ENCODE peak calls at places on chromosomes 3 and 15, in nine cellular contexts. One of them, this sample, is unnamed. For H3K9me3, the result is how much of the 10 kb centered on the place peaks cover.

GRCh38 chr3:52244061-52244628 is 1.4 kb upstream of the PPM1M start:
- DNase-seq in IMR-90: peak
- DNase-seq in endothelial cell of umbilical vein: peak
- DNase-seq in fibroblast of lung: peak
- DNase-seq in colonic mucosa: no peak
- DNase-seq in H1: no peak
- DNase-seq in astrocyte: no peak
- DNase-seq in mammary epithelial cell: peak
- DNase-seq in endodermal cell: no peak
- DNase-seq in this sample: peak

GRCh38 chr3:53083496-53083895 is 37.6 kb upstream of the SFMBT1 start:
- DNase-seq in colonic mucosa: no peak
- DNase-seq in astrocyte: peak
- DNase-seq in mammary epithelial cell: no peak
- DNase-seq in fibroblast of lung: peak
- DNase-seq in H1: no peak
- DNase-seq in IMR-90: peak
- DNase-seq in endodermal cell: no peak
- DNase-seq in endothelial cell of umbilical vein: no peak
- DNase-seq in this sample: peak

GRCh38 chr3:197613187-197613586 is 57.4 kb upstream of the BDH1 start:
- DNase-seq in mammary epithelial cell: no peak
- DNase-seq in IMR-90: no peak
- DNase-seq in astrocyte: no peak
- DNase-seq in colonic mucosa: no peak
- DNase-seq in fibroblast of lung: no peak
- DNase-seq in endodermal cell: no peak
- DNase-seq in H1: no peak
- DNase-seq in endothelial cell of umbilical vein: no peak
- DNase-seq in this sample: no peak

GRCh38 chr3:194687638-194688206 is 2.0 kb downstream of the FAM43A start:
- DNase-seq in H1: peak
- DNase-seq in mammary epithelial cell: peak
- DNase-seq in IMR-90: peak
- DNase-seq in endothelial cell of umbilical vein: no peak
- DNase-seq in astrocyte: peak
- DNase-seq in colonic mucosa: peak
- DNase-seq in endodermal cell: peak
- DNase-seq in fibroblast of lung: peak
- DNase-seq in this sample: peak

GRCh38 chr3:186930143-186930638 is at the start of gene ST6GAL1:
- DNase-seq in IMR-90: peak
- DNase-seq in H1: peak
- DNase-seq in fibroblast of lung: peak
- DNase-seq in colonic mucosa: peak
- DNase-seq in endothelial cell of umbilical vein: peak
- DNase-seq in mammary epithelial cell: peak
- DNase-seq in endodermal cell: peak
- DNase-seq in astrocyte: peak
- DNase-seq in this sample: peak

GRCh38 chr15:91110407-91110806 is 10.3 kb downstream of the SV2B start:
- DNase-seq in colonic mucosa: no peak
- DNase-seq in endothelial cell of umbilical vein: no peak
- DNase-seq in endodermal cell: no peak
- DNase-seq in H1: no peak
- DNase-seq in astrocyte: no peak
- DNase-seq in mammary epithelial cell: no peak
- DNase-seq in IMR-90: no peak
- DNase-seq in fibroblast of lung: no peak
- DNase-seq in this sample: no peak

GRCh38 chr3:143179603-143180002 is 60.0 kb downstream of the CHST2 start:
- DNase-seq in astrocyte: no peak
- DNase-seq in colonic mucosa: no peak
- DNase-seq in mammary epithelial cell: no peak
- DNase-seq in H1: no peak
- DNase-seq in endothelial cell of umbilical vein: no peak
- DNase-seq in endodermal cell: no peak
- DNase-seq in IMR-90: no peak
- DNase-seq in fibroblast of lung: no peak
- DNase-seq in this sample: no peak

GRCh38 chr3:72960812-72961518 is 35.6 kb upstream of the PPP4R2 start:
- DNase-seq in fibroblast of lung: peak
- DNase-seq in endodermal cell: no peak
- DNase-seq in endothelial cell of umbilical vein: no peak
- DNase-seq in astrocyte: no peak
- DNase-seq in IMR-90: peak
- DNase-seq in colonic mucosa: peak
- DNase-seq in H1: no peak
- DNase-seq in mammary epithelial cell: no peak
- DNase-seq in this sample: peak

GRCh38 chr3:45841380-45841700 is 579 bp downstream of the LZTFL1 start:
- DNase-seq in endothelial cell of umbilical vein: peak
- DNase-seq in astrocyte: peak
- DNase-seq in H1: no peak
- DNase-seq in mammary epithelial cell: no peak
- DNase-seq in fibroblast of lung: peak
- DNase-seq in IMR-90: peak
- DNase-seq in colonic mucosa: peak
- DNase-seq in endodermal cell: no peak
- DNase-seq in this sample: peak

GRCh38 chr3:156963096-156963495 is 136.9 kb downstream of the LEKR1 start:
- DNase-seq in H1: no peak
- DNase-seq in astrocyte: no peak
- DNase-seq in mammary epithelial cell: peak
- DNase-seq in endodermal cell: no peak
- DNase-seq in IMR-90: no peak
- DNase-seq in fibroblast of lung: no peak
- DNase-seq in endothelial cell of umbilical vein: no peak
- DNase-seq in colonic mucosa: no peak
- DNase-seq in this sample: no peak

GRCh38 chr3:64143399-64144130 is 81.7 kb downstream of the PRICKLE2 start:
- DNase-seq in H1: no peak
- DNase-seq in endothelial cell of umbilical vein: peak
- DNase-seq in IMR-90: peak
- DNase-seq in endodermal cell: peak
- DNase-seq in astrocyte: peak
- DNase-seq in colonic mucosa: no peak
- DNase-seq in mammary epithelial cell: peak
- DNase-seq in fibroblast of lung: peak
- DNase-seq in this sample: peak

GRCh38 chr3:47283596-47284364 is 1.0 kb downstream of the KLHL18 start:
- DNase-seq in colonic mucosa: no peak
- DNase-seq in fibroblast of lung: peak
- DNase-seq in mammary epithelial cell: peak
- DNase-seq in endothelial cell of umbilical vein: no peak
- DNase-seq in astrocyte: no peak
- DNase-seq in endodermal cell: peak
- DNase-seq in H1: peak
- DNase-seq in IMR-90: no peak
- DNase-seq in this sample: peak

GRCh38 chr15:58929891-58930416 is 3.5 kb downstream of the SLTM start:
- DNase-seq in mammary epithelial cell: no peak
- DNase-seq in astrocyte: no peak
- DNase-seq in endothelial cell of umbilical vein: no peak
- DNase-seq in endodermal cell: no peak
- DNase-seq in IMR-90: no peak
- DNase-seq in colonic mucosa: no peak
- DNase-seq in fibroblast of lung: no peak
- DNase-seq in H1: no peak
- DNase-seq in this sample: no peak

GRCh38 chr3:11717301-11717700 is 73.6 kb upstream of the VGLL4 start:
- DNase-seq in astrocyte: no peak
- DNase-seq in IMR-90: peak
- DNase-seq in mammary epithelial cell: peak
- DNase-seq in endodermal cell: no peak
- DNase-seq in colonic mucosa: no peak
- DNase-seq in H1: no peak
- DNase-seq in fibroblast of lung: peak
- DNase-seq in endothelial cell of umbilical vein: peak
- DNase-seq in this sample: peak

GRCh38 chr3:71512544-71512943 is 71.0 kb downstream of the FOXP1 start:
- DNase-seq in colonic mucosa: no peak
- DNase-seq in endodermal cell: peak
- DNase-seq in astrocyte: no peak
- DNase-seq in IMR-90: no peak
- DNase-seq in H1: no peak
- DNase-seq in mammary epithelial cell: no peak
- DNase-seq in fibroblast of lung: no peak
- DNase-seq in endothelial cell of umbilical vein: no peak
- DNase-seq in this sample: no peak

GRCh38 chr15:29822685-29823459 is 604 bp upstream of the TJP1 start:
- DNase-seq in fibroblast of lung: peak
- DNase-seq in endothelial cell of umbilical vein: peak
- DNase-seq in mammary epithelial cell: peak
- DNase-seq in colonic mucosa: peak
- DNase-seq in astrocyte: peak
- DNase-seq in IMR-90: peak
- DNase-seq in H1: no peak
- DNase-seq in endodermal cell: no peak
- DNase-seq in this sample: peak

DNA sequence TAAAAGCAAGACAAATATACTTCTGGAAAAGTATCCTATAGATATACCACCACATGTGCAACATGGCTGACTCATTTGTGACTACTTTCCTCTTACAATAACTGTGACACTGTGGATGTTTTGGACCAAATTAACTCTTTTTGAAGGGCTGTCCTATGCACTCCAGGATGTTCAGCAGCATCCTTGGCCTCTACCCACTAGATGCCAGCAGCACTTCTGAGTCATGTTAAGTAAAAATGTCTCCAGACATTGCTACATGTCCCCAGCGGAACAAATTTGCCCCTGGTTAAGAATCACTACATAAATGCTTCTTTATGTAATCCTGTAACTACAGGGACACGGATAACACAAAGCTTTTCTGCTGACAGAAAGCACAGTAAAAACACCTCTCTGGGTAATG is 32.0 kb downstream of the RUVBL1 start:
- DNase-seq in endothelial cell of umbilical vein: no peak
- DNase-seq in astrocyte: no peak
- DNase-seq in fibroblast of lung: no peak
- DNase-seq in endodermal cell: no peak
- DNase-seq in H1: no peak
- DNase-seq in mammary epithelial cell: no peak
- DNase-seq in colonic mucosa: no peak
- DNase-seq in IMR-90: peak
- DNase-seq in this sample: peak
- H3K9ac ChIP-seq in endothelial cell of umbilical vein: no peak
- H3K9ac ChIP-seq in astrocyte: no peak
- H3K9ac ChIP-seq in fibroblast of lung: no peak
- H3K9ac ChIP-seq in endodermal cell: no peak
- H3K9ac ChIP-seq in H1: no peak
- H3K9ac ChIP-seq in mammary epithelial cell: no peak
- H3K9ac ChIP-seq in colonic mucosa: no peak
- H3K9ac ChIP-seq in IMR-90: no peak
- H3K9ac ChIP-seq in this sample: no peak

DNA sequence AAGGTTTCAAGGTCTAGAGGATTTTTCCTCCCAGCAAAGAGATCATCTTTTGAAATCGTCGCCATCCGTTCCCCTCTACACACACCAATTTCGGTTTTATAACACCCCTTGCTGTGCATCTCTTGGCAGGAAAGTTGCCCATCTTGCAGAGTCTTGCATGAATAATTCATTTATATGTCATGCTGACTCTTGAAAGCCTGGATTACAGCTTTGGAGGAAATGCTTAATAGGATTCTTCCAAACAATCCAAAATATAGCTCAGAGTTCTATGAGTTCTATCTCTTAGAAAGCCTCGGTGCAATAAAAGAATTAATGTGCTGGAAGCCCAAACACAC is 262.8 kb downstream of the CHL1 start:
- DNase-seq in astrocyte: no peak
- DNase-seq in IMR-90: no peak
- DNase-seq in endodermal cell: no peak
- DNase-seq in H1: no peak
- DNase-seq in mammary epithelial cell: no peak
- DNase-seq in colonic mucosa: no peak
- DNase-seq in endothelial cell of umbilical vein: no peak
- DNase-seq in fibroblast of lung: no peak
- DNase-seq in this sample: no peak
- H3K9me3 ChIP-seq in astrocyte: under half
- H3K9me3 ChIP-seq in IMR-90: under half
- H3K9me3 ChIP-seq in endodermal cell: half or more
- H3K9me3 ChIP-seq in H1: under half
- H3K9me3 ChIP-seq in mammary epithelial cell: under half
- H3K9me3 ChIP-seq in colonic mucosa: under half
- H3K9me3 ChIP-seq in endothelial cell of umbilical vein: under half
- H3K9me3 ChIP-seq in fibroblast of lung: under half
- H3K9me3 ChIP-seq in this sample: under half

GRCh38 chr15:97961067-97961954 is 808 bp downstream of the ARRDC4 start:
- DNase-seq in colonic mucosa: peak
- DNase-seq in endodermal cell: peak
- DNase-seq in mammary epithelial cell: peak
- DNase-seq in endothelial cell of umbilical vein: no peak
- DNase-seq in H1: peak
- DNase-seq in astrocyte: no peak
- DNase-seq in IMR-90: peak
- DNase-seq in fibroblast of lung: no peak
- DNase-seq in this sample: peak

GRCh38 chr15:97959738-97960363 is 652 bp upstream of the ARRDC4 start:
- DNase-seq in colonic mucosa: peak
- DNase-seq in mammary epithelial cell: no peak
- DNase-seq in endothelial cell of umbilical vein: peak
- DNase-seq in astrocyte: no peak
- DNase-seq in H1: no peak
- DNase-seq in endodermal cell: no peak
- DNase-seq in IMR-90: no peak
- DNase-seq in fibroblast of lung: no peak
- DNase-seq in this sample: no peak

GRCh38 chr15:97960364-97961066 is at the start of gene ARRDC4:
- DNase-seq in fibroblast of lung: peak
- DNase-seq in mammary epithelial cell: peak
- DNase-seq in astrocyte: peak
- DNase-seq in endodermal cell: peak
- DNase-seq in IMR-90: peak
- DNase-seq in endothelial cell of umbilical vein: peak
- DNase-seq in colonic mucosa: peak
- DNase-seq in H1: peak
- DNase-seq in this sample: peak

GRCh38 chr15:97963779-97964178 is 3.3 kb downstream of the ARRDC4 start:
- DNase-seq in IMR-90: no peak
- DNase-seq in mammary epithelial cell: no peak
- DNase-seq in colonic mucosa: no peak
- DNase-seq in astrocyte: no peak
- DNase-seq in fibroblast of lung: no peak
- DNase-seq in endothelial cell of umbilical vein: no peak
- DNase-seq in endodermal cell: no peak
- DNase-seq in H1: no peak
- DNase-seq in this sample: no peak

GRCh38 chr15:97962263-97962662 is 1.8 kb downstream of the ARRDC4 start:
- DNase-seq in H1: no peak
- DNase-seq in fibroblast of lung: no peak
- DNase-seq in endodermal cell: no peak
- DNase-seq in endothelial cell of umbilical vein: no peak
- DNase-seq in colonic mucosa: no peak
- DNase-seq in mammary epithelial cell: no peak
- DNase-seq in IMR-90: no peak
- DNase-seq in astrocyte: no peak
- DNase-seq in this sample: no peak
- H3K4me3 ChIP-seq in H1: peak
- H3K4me3 ChIP-seq in fibroblast of lung: peak
- H3K4me3 ChIP-seq in endodermal cell: no peak
- H3K4me3 ChIP-seq in endothelial cell of umbilical vein: no peak
- H3K4me3 ChIP-seq in colonic mucosa: no peak
- H3K4me3 ChIP-seq in mammary epithelial cell: peak
- H3K4me3 ChIP-seq in IMR-90: no peak
- H3K4me3 ChIP-seq in astrocyte: no peak
- H3K4me3 ChIP-seq in this sample: peak

GRCh38 chr3:183587337-183587736 is 31.8 kb upstream of the KLHL6 start:
- DNase-seq in IMR-90: no peak
- DNase-seq in mammary epithelial cell: no peak
- DNase-seq in endothelial cell of umbilical vein: peak
- DNase-seq in endodermal cell: no peak
- DNase-seq in astrocyte: no peak
- DNase-seq in H1: no peak
- DNase-seq in colonic mucosa: no peak
- DNase-seq in fibroblast of lung: no peak
- DNase-seq in this sample: peak
- H3K9ac ChIP-seq in IMR-90: no peak
- H3K9ac ChIP-seq in mammary epithelial cell: no peak
- H3K9ac ChIP-seq in endothelial cell of umbilical vein: no peak
- H3K9ac ChIP-seq in endodermal cell: no peak
- H3K9ac ChIP-seq in astrocyte: no peak
- H3K9ac ChIP-seq in H1: no peak
- H3K9ac ChIP-seq in colonic mucosa: no peak
- H3K9ac ChIP-seq in fibroblast of lung: no peak
- H3K9ac ChIP-seq in this sample: no peak

This sample was measured in adipocyte.